ENCODE peak calls at places on chromosomes 1 and 21, in five cellular contexts. One of them, this sample, is unnamed.

GRCh38 chr21:21101911-21102310 is 103.7 kb downstream of the NCAM2 start:
- DNase-seq in WTC11: peak
- DNase-seq in SHP77: peak
- DNase-seq in neural crest cell: peak
- DNase-seq in AG10803: peak
- DNase-seq in this sample: peak

GRCh38 chr1:228748431-228748830 is 13.2 kb downstream of the RHOU start:
- DNase-seq in WTC11: no peak
- DNase-seq in SHP77: no peak
- DNase-seq in neural crest cell: no peak
- DNase-seq in AG10803: no peak
- DNase-seq in this sample: no peak

GRCh38 chr1:207831517-207832327 is 79.2 kb downstream of the CD34 start:
- DNase-seq in WTC11: no peak
- DNase-seq in SHP77: no peak
- DNase-seq in neural crest cell: no peak
- DNase-seq in AG10803: no peak
- DNase-seq in this sample: peak

GRCh38 chr1:70467531-70467930 is 56.5 kb downstream of the CTH start:
- DNase-seq in WTC11: no peak
- DNase-seq in SHP77: no peak
- DNase-seq in neural crest cell: no peak
- DNase-seq in AG10803: no peak
- DNase-seq in this sample: no peak

GRCh38 chr1:44293761-44294315 is 61.2 kb downstream of the ERI3 start:
- DNase-seq in WTC11: no peak
- DNase-seq in SHP77: peak
- DNase-seq in neural crest cell: no peak
- DNase-seq in AG10803: no peak
- DNase-seq in this sample: no peak

GRCh38 chr1:54980528-54981241 is at the start of gene TMEM61:
- DNase-seq in WTC11: peak
- DNase-seq in SHP77: no peak
- DNase-seq in neural crest cell: no peak
- DNase-seq in AG10803: no peak
- DNase-seq in this sample: no peak

GRCh38 chr1:172293379-172293778 is 127.1 kb upstream of the C1orf105 start:
- DNase-seq in WTC11: no peak
- DNase-seq in SHP77: no peak
- DNase-seq in neural crest cell: no peak
- DNase-seq in AG10803: peak
- DNase-seq in this sample: no peak

GRCh38 chr1:61536174-61536573 is 188.8 kb downstream of the TM2D1 start:
- DNase-seq in WTC11: no peak
- DNase-seq in SHP77: no peak
- DNase-seq in neural crest cell: no peak
- DNase-seq in AG10803: no peak
- DNase-seq in this sample: no peak

GRCh38 chr1:112395832-112396667 is at the start of gene CTTNBP2NL:
- DNase-seq in WTC11: peak
- DNase-seq in SHP77: peak
- DNase-seq in neural crest cell: peak
- DNase-seq in AG10803: peak
- DNase-seq in this sample: peak

This sample was measured in EL.